ENCODE peak calls at places on chromosomes 7 and 10, in nine cellular contexts. I is gastrocnemius medialis; H is mesenchymal stem cell; O is cardiac muscle cell; C is heart right ventricle; S is effector memory CD4-positive, alpha-beta T cell; Q is aorta; K is OCI-LY7; G is mammary epithelial cell. F is an unnamed sample. For H3K36me3, the result is how much of the 10 kb centered on the place peaks cover.

GRCh38 chr10:99382181-99382580 is 48.2 kb downstream of the GOT1 start:
- DNase-seq in C (no peak), H (no peak), G (no peak), I (no peak), S (no peak), Q (no peak), K (no peak), O (no peak), F (no peak)

GRCh38 chr10:28663576-28664368 is 13.5 kb upstream of the BAMBI start:
- DNase-seq in I (peak), H (peak), C (peak), G (peak), K (peak), O (peak), S (peak), Q (peak), F (peak)

GRCh38 chr7:79282882-79283602 is 170.4 kb downstream of the MAGI2 start:
- DNase-seq in H (peak), K (no peak), I (no peak), Q (no peak), C (no peak), O (no peak), G (peak), S (no peak), F (no peak)

GRCh38 chr7:156652886-156653568 is 12.5 kb downstream of the RNF32 start:
- DNase-seq in C (no peak), I (no peak), S (no peak), K (no peak), G (peak), O (no peak), Q (no peak), H (no peak), F (no peak)

GRCh38 chr7:88090671-88091070 is 129.2 kb downstream of the SRI start:
- DNase-seq in K (no peak), S (no peak), G (no peak), O (no peak), C (no peak), I (no peak), H (no peak), Q (no peak), F (no peak)

GRCh38 chr10:46558411-46559185 is 2.1 kb upstream of the GPRIN2 start:
- DNase-seq in Q (peak), K (no peak), G (no peak), C (no peak), I (no peak), H (no peak), S (no peak), O (no peak), F (no peak)

GRCh38 chr10:3720228-3721019 is 64.6 kb downstream of the KLF6 start:
- DNase-seq in Q (no peak), H (peak), C (no peak), S (no peak), O (no peak), I (peak), K (no peak), G (peak), F (no peak)

GRCh38 chr10:15558136-15558535 is 161.6 kb downstream of the ITGA8 start:
- DNase-seq in H (peak), C (no peak), K (no peak), S (no peak), Q (no peak), I (no peak), G (no peak), O (peak), F (no peak)

GRCh38 chr10:34254596-34254995 is 560.5 kb downstream of the PARD3 start:
- DNase-seq in G (peak), O (no peak), K (no peak), I (no peak), Q (no peak), C (no peak), S (no peak), H (peak), F (no peak)

GRCh38 chr7:109343662-109344061 is 774.0 kb downstream of the DNAJB9 start:
- DNase-seq in Q (no peak), S (no peak), C (no peak), H (no peak), G (no peak), K (no peak), O (no peak), I (no peak), F (no peak)

GRCh38 chr7:50832744-50833143 is 50.0 kb upstream of the GRB10 start:
- DNase-seq in S (no peak), C (no peak), K (no peak), I (no peak), O (no peak), Q (no peak), G (peak), H (peak), F (peak)

GRCh38 chr10:130543787-130544186 is 407.6 kb downstream of the GLRX3 start:
- DNase-seq in I (no peak), K (no peak), Q (no peak), H (no peak), G (no peak), O (no peak), S (no peak), C (no peak), F (no peak)

GRCh38 chr10:3986407-3987141 is 201.6 kb upstream of the KLF6 start:
- DNase-seq in C (no peak), I (no peak), S (no peak), O (no peak), Q (no peak), K (peak), H (no peak), G (no peak), F (no peak)

GRCh38 chr7:138892016-138892630 is 89.1 kb downstream of the KIAA1549 start:
- DNase-seq in O (no peak), G (no peak), S (no peak), C (no peak), I (no peak), H (no peak), K (no peak), Q (no peak), F (no peak)

GRCh38 chr7:98867271-98867701 is 2.5 kb downstream of the TMEM130 start:
- DNase-seq in C (no peak), O (peak), Q (peak), G (no peak), I (no peak), K (no peak), H (no peak), S (no peak), F (no peak)

DNA sequence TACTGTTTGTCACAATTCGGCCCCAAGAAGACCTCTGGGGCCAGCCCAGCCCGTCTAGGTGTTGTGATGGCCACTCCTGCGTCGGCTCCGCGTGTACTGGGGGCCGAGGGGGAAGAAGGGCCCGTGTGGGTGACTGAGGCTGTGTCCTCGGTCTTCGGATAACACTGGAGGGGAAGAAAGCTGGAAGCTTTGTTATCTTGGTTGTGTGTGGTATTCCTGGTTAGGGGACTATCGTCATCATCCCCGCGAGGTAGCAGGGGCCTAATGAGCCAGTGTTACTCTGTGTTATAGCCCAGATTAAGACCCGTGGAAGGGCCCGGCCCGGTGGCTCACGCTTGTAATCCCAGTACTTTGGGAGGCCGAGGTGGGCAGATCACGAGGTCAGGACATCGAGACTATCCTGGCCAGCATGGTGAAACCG is 854 bp downstream of the MTG1 start:
- DNase-seq in S (no peak), C (no peak), H (no peak), I (no peak), G (no peak), K (no peak), O (no peak), Q (peak), F (no peak)
- H3K36me3 ChIP-seq in S (under half), C (under half), H (under half), I (under half), G (under half), K (under half), O (under half), Q (under half), F (under half)

DNA sequence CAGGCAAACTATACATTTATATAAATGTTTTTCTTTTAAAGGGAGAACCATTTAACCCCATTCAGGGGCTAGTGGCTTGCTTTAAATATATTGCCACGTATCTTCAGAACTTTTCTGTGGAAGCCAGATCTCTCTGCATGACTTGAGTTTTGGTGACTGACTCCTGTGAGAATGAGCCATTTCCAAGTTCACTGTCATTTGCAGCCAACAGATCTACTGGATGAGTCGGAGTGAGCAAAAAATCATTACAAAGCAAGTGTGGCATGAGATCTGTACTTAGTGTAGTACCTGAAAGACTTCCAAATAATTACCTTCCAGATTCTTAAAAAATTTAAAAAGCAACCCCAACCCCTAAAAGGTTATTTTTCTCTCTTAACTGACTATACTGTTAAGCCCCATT is 45.6 kb downstream of the PDSS1 start:
- DNase-seq in K (no peak), H (no peak), O (no peak), I (no peak), S (no peak), Q (no peak), C (no peak), G (peak), F (no peak)
- H3K36me3 ChIP-seq in K (half or more), H (under half), O (under half), I (half or more), S (under half), Q (under half), C (half or more), G (under half), F (under half)

GRCh38 chr7:44392618-44393010 is 67.2 kb upstream of the CAMK2B start:
- DNase-seq in I (no peak), S (no peak), G (no peak), Q (no peak), O (no peak), C (no peak), K (no peak), H (no peak), F (no peak)

GRCh38 chr7:44394636-44395035 is 69.2 kb upstream of the CAMK2B start:
- DNase-seq in S (no peak), K (no peak), H (no peak), C (no peak), Q (no peak), I (no peak), G (no peak), O (no peak), F (no peak)

GRCh38 chr7:44395067-44395466 is 69.7 kb upstream of the CAMK2B start:
- DNase-seq in K (no peak), O (no peak), G (no peak), C (no peak), S (no peak), H (no peak), Q (no peak), I (no peak), F (no peak)

GRCh38 chr7:44393238-44394111 is 68.1 kb upstream of the CAMK2B start:
- DNase-seq in O (no peak), K (no peak), G (no peak), S (no peak), I (no peak), H (no peak), Q (no peak), C (no peak), F (no peak)

DNA sequence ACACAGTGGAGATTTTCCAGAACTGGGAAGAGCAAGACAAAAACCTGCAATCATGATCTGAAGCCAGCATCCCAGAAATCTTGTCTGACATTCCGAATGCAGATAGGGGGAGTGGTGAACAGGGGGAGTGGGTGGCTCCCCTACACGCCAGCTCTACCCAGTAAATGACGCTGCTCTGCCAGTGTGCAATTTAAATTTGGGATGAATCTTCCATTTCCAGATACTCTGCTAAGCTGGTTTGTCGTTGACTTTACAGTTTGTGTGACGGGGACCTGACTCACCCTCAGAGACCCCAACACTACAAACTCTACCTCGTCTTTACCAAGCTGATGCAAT is 68.7 kb upstream of the CAMK2B start:
- DNase-seq in O (no peak), K (no peak), H (no peak), Q (no peak), C (no peak), S (no peak), I (no peak), G (no peak), F (no peak)
- H3K36me3 ChIP-seq in O (under half), K (under half), H (half or more), Q (under half), C (half or more), S (half or more), I (under half), G (under half), F (under half)

GRCh38 chr10:102612964-102613275 is 31.4 kb upstream of the TRIM8 start:
- DNase-seq in O (no peak), C (no peak), S (no peak), I (no peak), G (no peak), Q (no peak), H (no peak), K (no peak), F (peak)

GRCh38 chr10:102615361-102615760 is 28.9 kb upstream of the TRIM8 start:
- DNase-seq in C (no peak), O (peak), G (no peak), H (no peak), I (no peak), K (peak), S (no peak), Q (peak), F (no peak)

GRCh38 chr10:102614888-102615287 is 29.4 kb upstream of the TRIM8 start:
- DNase-seq in Q (no peak), O (no peak), C (no peak), H (no peak), K (no peak), G (no peak), S (no peak), I (no peak), F (no peak)

GRCh38 chr10:102613286-102613685 is 31.0 kb upstream of the TRIM8 start:
- DNase-seq in G (no peak), I (no peak), K (no peak), C (no peak), Q (peak), S (no peak), O (no peak), H (no peak), F (no peak)

DNA sequence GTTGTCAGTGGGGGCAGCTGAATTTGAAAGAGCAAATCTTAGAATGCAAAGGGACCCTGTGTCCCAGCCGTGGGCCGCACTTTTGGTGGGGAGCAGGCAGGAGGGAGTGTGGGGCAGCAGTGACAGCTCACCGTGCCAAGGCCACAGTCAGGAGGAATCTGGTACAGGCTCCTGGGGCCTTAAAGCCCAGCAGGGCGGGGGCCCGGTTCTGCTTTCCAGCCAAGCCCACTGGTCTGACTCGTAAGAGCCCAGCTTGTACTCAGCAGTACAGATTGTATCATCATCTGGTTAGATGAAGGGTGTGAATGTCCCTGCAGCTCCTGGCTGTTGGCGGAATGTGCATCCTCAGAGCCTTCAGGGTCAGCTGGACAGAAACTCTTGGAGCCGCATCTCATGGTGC is 30.5 kb upstream of the TRIM8 start:
- DNase-seq in I (no peak), G (no peak), C (no peak), K (no peak), O (no peak), S (no peak), Q (peak), H (no peak), F (no peak)
- H3K36me3 ChIP-seq in I (under half), G (under half), C (under half), K (under half), O (under half), S (under half), Q (under half), H (half or more), F (under half)

DNA sequence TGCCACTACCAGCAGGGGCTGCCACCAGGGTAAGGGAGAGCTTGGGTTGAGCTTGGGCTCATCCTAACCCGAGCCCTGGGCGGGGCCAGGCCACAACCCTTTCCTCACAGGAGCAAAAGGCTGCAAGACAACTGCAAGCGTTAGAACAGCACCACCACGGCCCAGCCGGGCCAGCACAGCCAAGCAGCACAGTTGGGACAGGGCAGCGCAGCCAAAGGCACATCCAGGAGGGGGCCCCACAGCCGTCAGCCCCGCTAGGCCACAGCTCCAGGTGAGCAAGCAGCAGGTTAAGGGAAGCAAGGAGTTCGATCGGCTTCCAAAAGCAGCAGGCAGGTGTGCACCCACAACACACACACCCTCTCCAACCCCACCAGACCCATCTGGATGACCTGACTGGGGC is 7.0 kb upstream of the NDST2 start:
- DNase-seq in H (no peak), Q (no peak), S (no peak), I (no peak), O (no peak), G (no peak), C (no peak), K (no peak), F (no peak)
- H3K36me3 ChIP-seq in H (half or more), Q (under half), S (half or more), I (under half), O (under half), G (under half), C (half or more), K (under half), F (under half)

DNA sequence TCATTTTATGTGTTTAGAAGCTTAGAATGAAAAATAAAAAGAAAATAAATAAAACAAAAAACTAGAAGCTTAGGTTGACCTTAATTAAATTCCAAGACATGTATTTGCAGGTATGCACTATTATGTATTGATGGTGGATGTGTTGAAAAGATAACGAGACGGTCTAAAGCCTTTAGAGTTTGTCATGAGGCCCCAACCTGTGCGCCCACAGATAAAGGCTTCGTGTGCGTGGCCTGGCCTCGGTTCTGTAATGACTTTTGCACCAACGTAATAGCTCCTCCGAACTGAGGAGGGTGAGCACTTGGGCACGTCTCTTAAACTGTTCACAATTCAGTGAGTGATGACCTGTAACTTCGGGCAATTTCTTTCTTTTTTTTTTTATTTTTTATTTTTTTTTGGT is 43.7 kb upstream of the NCAPG2 start:
- DNase-seq in I (no peak), C (no peak), G (no peak), S (no peak), O (no peak), H (no peak), Q (no peak), K (no peak), F (no peak)
- H3K36me3 ChIP-seq in I (half or more), C (half or more), G (under half), S (half or more), O (under half), H (under half), Q (under half), K (under half), F (half or more)

F was measured in naive thymus-derived CD4-positive, alpha-beta T cell.